ENCODE peak calls at places on chromosomes 16 and 17, in four cellular contexts. B, J, F and Q are unnamed samples.

GRCh38 chr16:2019500-2019899 is at the start of gene NPW:
- DNase-seq in J (no peak), F (no peak), B (no peak), Q (no peak)

GRCh38 chr17:9924735-9925191 is 19.7 kb upstream of the RCVRN start:
- DNase-seq in F (no peak), J (peak; percentile 19), B (no peak), Q (peak; percentile 56)

GRCh38 chr16:78034530-78034929 is 12.2 kb downstream of the CLEC3A start:
- DNase-seq in B (no peak), F (no peak), J (no peak), Q (peak; percentile 73)

GRCh38 chr16:52440248-52440647 is 106.7 kb downstream of the TOX3 start:
- DNase-seq in J (no peak), F (no peak), B (no peak), Q (no peak)

GRCh38 chr17:49447603-49448325 is 33.1 kb upstream of the PHB1 start:
- DNase-seq in J (no peak), F (no peak), B (no peak), Q (no peak)

GRCh38 chr17:39950871-39951348 is 11.9 kb upstream of the GSDMA start:
- DNase-seq in F (no peak), J (no peak), B (no peak), Q (no peak)

GRCh38 chr16:11507991-11508390 is 78.7 kb downstream of the LITAF start:
- DNase-seq in J (no peak), B (no peak), F (no peak), Q (no peak)

GRCh38 chr16:11152205-11152604 is 103.8 kb downstream of the SOCS1 start:
- DNase-seq in J (no peak), B (no peak), F (no peak), Q (no peak)

GRCh38 chr16:65268331-65268730 is 146.5 kb upstream of the CDH11 start:
- DNase-seq in B (no peak), F (no peak), J (no peak), Q (no peak)

GRCh38 chr17:39826334-39826733 is 37.8 kb downstream of the IKZF3 start:
- DNase-seq in J (no peak), B (no peak), F (no peak), Q (no peak)

GRCh38 chr17:73203788-73204479 is 11.1 kb downstream of the COG1 start:
- DNase-seq in J (no peak), F (peak; percentile 33), B (peak; percentile 32), Q (no peak)

GRCh38 chr16:64878964-64879363 is 242.9 kb downstream of the CDH11 start:
- DNase-seq in F (no peak), B (no peak), J (no peak), Q (no peak)

GRCh38 chr16:66205287-66206167 is 161.0 kb upstream of the CDH5 start:
- DNase-seq in F (no peak), J (no peak), B (no peak), Q (no peak)

GRCh38 chr16:88810868-88811599 is 694 bp downstream of the APRT start:
- DNase-seq in B (peak; percentile 59), F (peak; percentile 53), J (peak; percentile 78), Q (peak; percentile 77)

GRCh38 chr17:60393840-60394529 is 2.1 kb upstream of the USP32 start:
- DNase-seq in J (no peak), F (no peak), B (no peak), Q (no peak)

GRCh38 chr17:76709077-76709950 is 1.5 kb downstream of the MXRA7 start:
- DNase-seq in B (no peak), J (peak; percentile 81), F (no peak), Q (peak; percentile 80)

GRCh38 chr17:43823350-43824084 is 9.4 kb downstream of the MPP3 start:
- DNase-seq in J (peak; percentile 84), B (no peak), F (no peak), Q (no peak)